ENCODE peak calls at places on chromosomes 5 and 9, in six cellular contexts. C, R, J, S, I and V are unnamed samples.

GRCh38 chr5:27472000-27472763 is 433.8 kb upstream of the CDH9 start:
- DNase-seq in C (peak), R (peak), J (no peak), S (peak), I (no peak), V (peak)

GRCh38 chr5:68169898-68170297 is 45.7 kb upstream of the PIK3R1 start:
- DNase-seq in C (peak), R (no peak), J (no peak), S (peak), I (no peak), V (no peak)

GRCh38 chr5:59124983-59125960 is 542.4 kb downstream of the RAB3C start:
- DNase-seq in C (no peak), R (peak), J (no peak), S (peak), I (no peak), V (peak)

GRCh38 chr9:130347931-130348330 is 82.4 kb downstream of the HMCN2 start:
- DNase-seq in C (no peak), R (no peak), J (no peak), S (no peak), I (no peak), V (no peak)

GRCh38 chr5:177537389-177538361 is 16.7 kb downstream of the FAM193B start:
- DNase-seq in C (no peak), R (no peak), J (no peak), S (peak), I (peak), V (no peak)

GRCh38 chr5:22242532-22242931 is 610.6 kb downstream of the CDH12 start:
- DNase-seq in C (no peak), R (no peak), J (no peak), S (no peak), I (no peak), V (no peak)

GRCh38 chr5:169832236-169832635 is 148.1 kb downstream of the INSYN2B start:
- DNase-seq in C (no peak), R (no peak), J (no peak), S (no peak), I (no peak), V (no peak)

GRCh38 chr5:21711854-21712752 is 1141.0 kb downstream of the CDH12 start:
- DNase-seq in C (no peak), R (no peak), J (no peak), S (no peak), I (no peak), V (no peak)

GRCh38 chr5:135890867-135891266 is 4.8 kb downstream of the IL9 start:
- DNase-seq in C (no peak), R (no peak), J (no peak), S (no peak), I (no peak), V (peak)

GRCh38 chr5:21071421-21071820 is 1083.4 kb upstream of the CDH18 start:
- DNase-seq in C (no peak), R (no peak), J (no peak), S (no peak), I (no peak), V (no peak)

GRCh38 chr5:54868511-54869483 is 116.6 kb downstream of the ESM1 start:
- DNase-seq in C (no peak), R (no peak), J (no peak), S (no peak), I (no peak), V (peak)

GRCh38 chr9:35172878-35173277 is 11.1 kb downstream of the UNC13B start:
- DNase-seq in C (no peak), R (no peak), J (no peak), S (no peak), I (no peak), V (no peak)

GRCh38 chr9:126461029-126461428 is 134.4 kb downstream of the MVB12B start:
- DNase-seq in C (no peak), R (no peak), J (no peak), S (no peak), I (no peak), V (no peak)

GRCh38 chr9:27573699-27574265 is 501 bp upstream of the C9orf72 start:
- DNase-seq in C (peak), R (peak), J (peak), S (peak), I (peak), V (peak)

GRCh38 chr5:129963359-129963758 is 59.1 kb downstream of the CHSY3 start:
- DNase-seq in C (no peak), R (no peak), J (no peak), S (peak), I (no peak), V (no peak)

GRCh38 chr5:144864113-144864512 is 693.4 kb downstream of the KCTD16 start:
- DNase-seq in C (no peak), R (no peak), J (no peak), S (no peak), I (no peak), V (no peak)

GRCh38 chr9:36739538-36740116 is 166.9 kb downstream of the MELK start:
- DNase-seq in C (no peak), R (no peak), J (peak), S (no peak), I (no peak), V (peak)

DNA sequence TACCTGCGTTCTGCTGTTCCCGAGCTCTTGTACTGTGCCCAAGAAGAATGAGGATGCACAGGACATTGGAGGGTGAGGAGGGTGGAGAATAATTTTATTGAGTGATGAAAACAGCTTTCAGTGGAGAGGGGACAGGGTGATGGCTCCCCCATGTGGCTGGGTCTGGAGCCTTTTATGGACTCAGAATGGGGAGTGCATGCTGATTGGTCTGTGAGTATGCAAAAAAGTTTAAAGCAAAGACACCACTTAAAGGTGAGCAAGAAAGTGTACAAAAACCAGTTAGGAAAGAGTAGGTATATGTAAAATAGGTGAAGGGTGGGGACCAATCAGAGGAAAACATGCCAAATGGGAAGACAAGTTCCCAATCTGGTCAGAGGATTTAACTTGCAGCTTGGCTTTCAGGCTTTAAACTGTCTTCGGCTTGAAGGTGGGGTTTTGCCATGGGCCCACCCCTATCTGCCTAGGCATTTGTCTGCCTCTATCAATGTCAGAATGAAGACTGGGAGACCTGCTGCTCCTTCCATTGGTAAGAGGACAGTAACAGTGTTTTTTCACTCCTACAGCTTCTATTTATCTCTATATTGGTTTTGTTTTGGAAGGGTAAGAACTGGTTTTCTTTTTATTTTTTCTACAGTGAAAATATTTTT is 118.0 kb upstream of the RAI14 start:
- DNase-seq in C (no peak), R (no peak), J (no peak), S (peak), I (no peak), V (no peak)
- TF ChIP-seq CTCF in C (no peak), R (peak), J (peak), S (peak), I (no peak), V (no peak)

DNA sequence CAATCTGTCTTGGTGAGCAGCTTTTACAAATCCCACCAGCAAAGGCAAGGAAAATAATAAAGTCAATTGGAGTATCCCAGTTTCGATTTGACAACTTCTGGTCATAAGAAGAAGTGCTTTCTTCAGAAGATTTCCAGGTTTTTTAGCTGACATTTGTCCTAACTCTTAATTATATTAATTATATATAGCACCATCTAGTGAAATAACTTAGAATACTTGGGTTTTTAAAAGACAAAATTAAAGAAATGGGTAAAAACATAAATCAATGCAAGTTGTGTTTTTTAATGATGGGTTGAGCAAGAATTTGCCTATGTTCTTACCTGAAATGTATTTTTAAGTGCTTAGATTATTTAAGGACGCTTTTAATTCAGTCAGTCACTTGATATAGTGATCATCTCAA is 421.8 kb downstream of the ACTL7B start:
- DNase-seq in C (no peak), R (no peak), J (no peak), S (peak), I (no peak), V (no peak)
- TF ChIP-seq CTCF in C (no peak), R (no peak), J (no peak), S (no peak), I (no peak), V (no peak)

GRCh38 chr9:134323741-134324358 is 2.4 kb upstream of the RXRA start:
- DNase-seq in C (no peak), R (no peak), J (no peak), S (no peak), I (peak), V (no peak)
- TF ChIP-seq CTCF in C (no peak), R (no peak), J (no peak), S (no peak), I (no peak), V (no peak)

GRCh38 chr9:1604942-1605560 is 410.1 kb upstream of the SMARCA2 start:
- DNase-seq in C (no peak), R (peak), J (peak), S (peak), I (no peak), V (peak)
- TF ChIP-seq CTCF in C (peak), R (peak), J (peak), S (peak), I (no peak), V (peak)

DNA sequence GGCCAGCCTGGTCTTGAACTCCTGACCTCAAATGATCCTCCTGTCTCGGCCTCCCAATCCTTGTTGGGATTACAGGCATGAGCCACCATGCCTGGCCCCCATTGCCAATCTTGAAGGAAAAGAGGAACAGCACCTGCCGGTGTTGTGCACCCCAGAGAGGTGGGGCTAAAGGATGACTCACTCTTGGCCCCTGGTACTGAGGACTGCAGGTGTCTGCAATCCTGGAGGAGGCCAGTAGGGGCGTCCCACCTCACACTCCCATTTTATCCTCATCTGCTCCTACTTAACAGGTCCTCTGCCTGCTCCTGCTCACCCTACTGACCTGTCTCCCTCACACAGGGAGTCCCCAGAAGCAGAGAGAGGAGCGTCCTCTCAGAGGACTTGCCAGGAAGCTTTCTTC is 390.4 kb downstream of the ARHGEF28 start:
- DNase-seq in C (no peak), R (peak), J (no peak), S (no peak), I (no peak), V (peak)
- TF ChIP-seq CTCF in C (peak), R (peak), J (peak), S (peak), I (no peak), V (no peak)

DNA sequence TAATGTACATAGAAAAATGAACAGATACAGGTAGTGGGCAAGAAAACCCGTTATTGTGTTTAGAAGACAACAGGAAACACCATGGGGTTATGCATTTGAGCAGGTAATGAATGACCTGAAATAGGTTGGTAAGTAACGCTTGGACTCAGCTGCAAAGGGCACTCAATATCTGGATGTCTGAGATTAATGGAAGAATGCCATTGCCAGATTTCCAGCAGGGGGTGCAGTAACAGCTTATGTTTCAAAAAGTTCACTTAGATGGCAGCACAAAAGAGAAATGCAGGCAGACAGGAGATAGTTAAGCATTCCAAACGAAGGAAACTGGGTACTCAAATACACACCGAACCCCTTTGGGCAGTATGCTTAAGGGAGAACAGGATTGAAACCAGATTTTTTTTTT is 285.5 kb upstream of the VLDLR start:
- DNase-seq in C (no peak), R (no peak), J (no peak), S (peak), I (no peak), V (peak)
- TF ChIP-seq CTCF in C (peak), R (peak), J (peak), S (peak), I (no peak), V (no peak)

DNA sequence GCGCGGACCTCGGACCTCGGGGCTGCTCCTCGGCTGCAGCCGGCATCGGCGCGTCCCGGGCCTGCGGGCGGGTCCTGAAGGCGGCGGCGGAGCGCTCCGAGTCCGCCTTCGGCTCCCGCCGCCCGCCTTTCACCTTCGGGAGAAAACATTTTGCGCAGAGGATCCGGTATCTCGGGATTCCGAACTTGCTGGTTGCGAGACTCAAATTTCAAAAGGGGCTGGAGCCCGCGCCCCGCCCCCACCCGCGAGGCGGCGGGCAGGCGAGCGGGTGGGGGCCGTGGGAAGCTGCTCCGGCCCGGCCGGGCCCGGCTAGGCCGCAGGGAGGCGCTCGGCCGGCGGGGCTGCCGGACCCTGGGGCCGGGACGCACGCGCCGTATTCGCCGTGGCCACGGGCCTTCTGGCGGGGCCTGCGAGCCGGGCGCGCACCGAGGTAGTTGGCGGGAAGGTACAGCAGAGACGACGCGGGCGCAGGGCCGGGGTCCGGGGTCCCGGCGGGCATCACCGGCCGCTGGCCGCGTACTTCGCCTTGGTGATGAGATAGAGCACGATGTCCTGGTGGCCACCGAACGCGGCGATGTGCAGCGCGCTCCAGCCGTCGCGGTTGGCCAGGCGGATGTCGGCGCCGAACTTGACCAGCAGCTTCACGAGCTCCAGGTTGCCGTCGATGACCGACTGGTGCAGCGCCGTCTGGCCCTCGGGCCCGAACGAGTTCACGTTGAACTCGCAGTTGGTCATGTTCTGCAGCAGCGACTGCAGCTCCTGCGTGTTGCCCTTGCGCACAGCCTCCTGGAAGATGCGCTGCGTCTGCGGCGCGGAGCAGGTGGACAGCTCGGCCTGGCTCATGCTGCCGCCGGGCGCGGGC is 754 bp downstream of the NRARP start:
- DNase-seq in C (no peak), R (peak), J (no peak), S (peak), I (no peak), V (peak)
- TF ChIP-seq CTCF in C (peak), R (no peak), J (peak), S (no peak), I (no peak), V (no peak)